ENCODE peak calls at places on chromosomes 6 and 20, in four cellular contexts. J, E, X and A are unnamed samples.
A peak's percentile ranks its signal among the peaks of the same experiment; 100 is the strongest.

GRCh38 chr6:44219053-44219814 is 2.5 kb downstream of the MYMX start:
- DNase-seq in J (peak; percentile 55), E (peak; percentile 80), X (peak; percentile 40), A (peak; percentile 90)

GRCh38 chr20:2387180-2387577 is 6.5 kb downstream of the TGM6 start:
- DNase-seq in J (peak; percentile 19), E (peak; percentile 48), X (peak; percentile 46), A (peak; percentile 59)

GRCh38 chr20:60254901-60255411 is 296.7 kb downstream of the CDH26 start:
- DNase-seq in J (peak; percentile 73), E (no peak), X (no peak), A (no peak)

GRCh38 chr6:114042267-114043075 is 71.5 kb upstream of the HDAC2 start:
- DNase-seq in J (no peak), E (no peak), X (no peak), A (no peak)

GRCh38 chr20:15875446-15875845 is 697.8 kb downstream of the KIF16B start:
- DNase-seq in J (no peak), E (no peak), X (no peak), A (no peak)

GRCh38 chr20:16049478-16050093 is 523.7 kb downstream of the KIF16B start:
- DNase-seq in J (no peak), E (no peak), X (no peak), A (no peak)

GRCh38 chr6:9412951-9413559 is 977.7 kb upstream of the SLC35B3 start:
- DNase-seq in J (no peak), E (peak; percentile 41), X (no peak), A (peak; percentile 15)

GRCh38 chr6:53048431-53049195 is 16.6 kb upstream of the FBXO9 start:
- DNase-seq in J (peak; percentile 91), E (peak; percentile 38), X (no peak), A (no peak)

GRCh38 chr6:167306401-167306998 is 15.4 kb downstream of the UNC93A start:
- DNase-seq in J (no peak), E (peak; percentile 50), X (peak; percentile 6), A (no peak)

GRCh38 chr6:26304213-26305096 is 60.5 kb upstream of the BTN3A2 start:
- DNase-seq in J (peak; percentile 70), E (no peak), X (no peak), A (peak; percentile 26)

GRCh38 chr6:43951063-43951755 is 176.0 kb downstream of the MRPL14 start:
- DNase-seq in J (no peak), E (peak; percentile 73), X (no peak), A (peak; percentile 78)

GRCh38 chr6:6878921-6879585 is 228.7 kb upstream of the RREB1 start:
- DNase-seq in J (peak; percentile 52), E (no peak), X (no peak), A (no peak)

GRCh38 chr6:157241411-157241979 is 81.8 kb downstream of the TMEM242 start:
- DNase-seq in J (no peak), E (no peak), X (no peak), A (no peak)

GRCh38 chr20:14745830-14746229 is 408.4 kb upstream of the FLRT3 start:
- DNase-seq in J (no peak), E (no peak), X (no peak), A (no peak)

GRCh38 chr6:26033132-26033941 is 53.9 kb upstream of the HFE start:
- DNase-seq in J (peak; percentile 99), E (peak; percentile 96), X (peak; percentile 87), A (peak; percentile 70)

GRCh38 chr6:22424196-22424595 is 127.4 kb upstream of the PRL start:
- DNase-seq in J (no peak), E (no peak), X (no peak), A (no peak)

GRCh38 chr6:138719011-138719635 is 54.4 kb upstream of the CCDC28A start:
- DNase-seq in J (peak; percentile 20), E (no peak), X (no peak), A (no peak)

GRCh38 chr6:89411269-89412070 is 603 bp downstream of the RRAGD start:
- DNase-seq in J (no peak), E (no peak), X (no peak), A (peak; percentile 23)

GRCh38 chr6:34120953-34121675 is 24.8 kb downstream of the GRM4 start:
- DNase-seq in J (no peak), E (no peak), X (no peak), A (no peak)

GRCh38 chr6:64254558-64254957 is 619.0 kb downstream of the PHF3 start:
- DNase-seq in J (no peak), E (peak; percentile 10), X (no peak), A (no peak)

GRCh38 chr6:113073611-113074191 is 726.6 kb downstream of the RFPL4B start:
- DNase-seq in J (peak; percentile 74), E (no peak), X (no peak), A (no peak)

GRCh38 chr6:11139051-11139960 is 27.8 kb upstream of the ERVFRD-1 start:
- DNase-seq in J (peak; percentile 72), E (no peak), X (no peak), A (no peak)

GRCh38 chr20:33769032-33769431 is 37.2 kb downstream of the ZNF341 start:
- DNase-seq in J (no peak), E (no peak), X (no peak), A (no peak)

DNA sequence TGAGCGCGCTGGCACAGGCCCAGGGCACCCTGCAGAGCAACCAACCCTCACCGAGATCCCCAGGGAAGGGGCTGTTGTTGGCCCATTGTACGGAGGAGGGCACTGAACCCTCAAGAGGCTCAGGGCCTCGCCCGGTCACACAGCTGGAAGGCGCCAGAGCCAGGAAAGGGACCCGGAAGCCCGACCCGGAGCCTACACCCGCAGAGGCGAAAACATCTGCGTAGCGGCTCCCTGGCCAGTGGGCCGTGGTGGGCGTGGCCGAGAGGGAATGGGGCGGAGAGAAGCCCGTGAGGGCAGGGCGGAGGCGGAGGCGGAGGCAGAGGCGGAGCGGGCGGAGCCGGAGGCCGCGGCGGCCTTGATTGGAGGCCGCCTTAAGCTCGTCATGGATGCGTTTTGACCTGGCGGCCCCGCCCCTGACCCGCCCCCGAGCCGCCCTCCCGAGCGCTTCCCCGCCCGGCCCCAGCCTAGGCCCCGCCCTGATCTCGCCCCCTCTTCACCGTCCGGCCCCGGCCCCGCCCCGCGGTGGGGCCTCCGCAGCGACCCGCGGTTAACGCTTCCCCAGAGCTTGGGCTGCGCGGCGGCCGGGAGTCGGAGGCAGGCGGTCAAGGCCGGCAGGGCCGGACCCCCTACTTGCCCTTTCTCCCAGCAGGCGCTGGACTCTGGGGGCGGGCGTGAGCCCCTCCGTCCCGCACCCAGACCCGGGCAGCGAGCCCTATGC is 2.1 kb upstream of the MRGBP start:
- DNase-seq in J (peak; percentile 95), E (peak; percentile 94), X (peak; percentile 93), A (peak; percentile 96)
- TF ChIP-seq MAZ in J (peak; percentile 71), E (peak; percentile 30), X (no peak), A (no peak)

DNA sequence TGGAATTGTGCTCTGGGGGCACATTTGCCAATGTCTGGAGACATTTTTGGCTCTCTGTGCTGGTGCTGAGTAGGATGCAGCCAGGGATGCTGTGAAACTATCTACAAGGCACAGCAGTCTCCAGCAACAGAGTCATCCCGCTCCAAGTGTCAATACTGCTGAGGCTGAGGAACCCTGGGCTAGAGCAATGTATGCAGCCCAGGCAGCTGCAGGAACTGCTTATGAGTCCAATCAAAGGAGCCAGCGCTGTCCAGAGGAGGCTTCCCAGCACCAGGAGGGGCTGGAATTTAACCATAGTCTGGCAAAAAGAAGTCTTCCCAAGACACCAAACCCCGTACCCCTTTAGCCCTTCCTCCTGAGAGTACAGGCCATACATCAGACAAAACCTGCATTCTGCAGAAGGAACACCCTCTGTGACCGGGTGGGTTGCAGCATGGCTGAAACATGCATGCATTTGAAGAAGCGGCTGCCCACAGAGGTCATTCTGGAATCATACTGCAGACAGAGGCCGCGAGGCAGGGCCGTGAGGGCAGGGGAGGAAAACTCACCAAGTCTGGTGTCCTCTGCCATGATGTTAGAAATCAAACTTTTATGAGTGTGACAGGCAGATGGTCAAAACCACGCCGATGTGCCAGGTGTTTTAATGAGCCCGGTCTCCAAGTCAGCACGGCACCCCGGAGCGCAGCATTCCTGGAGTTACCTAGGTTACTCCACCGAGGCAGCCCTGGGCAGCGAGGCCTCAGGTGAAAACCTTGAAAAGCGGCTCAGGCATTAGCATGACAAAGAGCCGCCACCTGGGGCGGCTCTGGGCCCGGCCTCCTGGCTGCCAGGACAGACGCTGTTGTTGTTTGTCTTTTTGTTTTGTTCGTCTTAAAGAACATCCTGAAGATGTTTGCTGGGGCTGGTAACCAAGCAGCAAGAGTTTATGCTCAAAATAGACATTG is 255.4 kb downstream of the ERMARD start:
- DNase-seq in J (no peak), E (no peak), X (no peak), A (no peak)
- TF ChIP-seq MAZ in J (no peak), E (no peak), X (no peak), A (no peak)

GRCh38 chr6:160863782-160864181 is 127.8 kb upstream of the MAP3K4 start:
- DNase-seq in J (no peak), E (no peak), X (no peak), A (no peak)
- TF ChIP-seq MAZ in J (no peak), E (no peak), X (no peak), A (no peak)

GRCh38 chr20:17358854-17359253 is 132.0 kb downstream of the PCSK2 start:
- DNase-seq in J (no peak), E (no peak), X (no peak), A (no peak)

GRCh38 chr20:17357238-17357637 is 130.4 kb downstream of the PCSK2 start:
- DNase-seq in J (no peak), E (no peak), X (no peak), A (no peak)
- TF ChIP-seq MAZ in J (no peak), E (no peak), X (no peak), A (no peak)

DNA sequence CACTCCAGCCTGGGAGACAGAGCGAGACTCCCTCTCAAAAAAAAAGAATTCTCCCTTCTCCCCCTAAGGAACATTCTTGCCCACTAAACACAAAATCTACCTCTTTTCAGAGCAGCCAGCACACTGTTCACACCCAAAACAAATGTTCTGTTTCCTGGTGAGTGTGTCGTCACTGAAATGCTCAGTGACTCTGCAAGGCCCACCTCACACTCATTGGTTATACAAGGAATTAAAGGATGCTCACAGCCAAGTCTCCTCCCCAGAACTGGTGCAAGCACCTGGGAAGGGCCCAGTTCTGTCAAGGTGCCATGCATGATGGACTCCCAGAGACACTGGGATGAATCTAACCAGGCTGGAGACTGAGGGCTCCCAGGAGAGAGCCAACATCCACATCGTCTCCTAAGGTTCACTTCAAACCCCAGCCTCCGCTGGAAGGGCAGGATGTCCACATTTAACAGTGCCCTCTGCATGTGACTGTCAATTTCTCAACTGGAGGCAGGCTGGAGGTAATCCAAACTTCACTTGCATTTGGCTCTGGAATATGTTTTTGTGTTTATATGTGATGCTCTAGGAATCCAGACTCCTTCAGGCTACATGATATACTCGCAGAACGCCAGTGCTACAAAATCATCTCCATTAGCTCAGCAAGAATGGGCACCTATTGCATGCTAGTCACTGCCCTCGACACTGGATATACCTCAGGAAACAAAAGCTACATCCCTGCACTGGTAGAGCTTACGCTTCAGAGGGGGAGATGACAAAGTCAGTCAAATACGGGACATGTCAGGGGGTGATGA is 7.1 kb downstream of the RRBP1 start:
- DNase-seq in J (peak; percentile 67), E (no peak), X (no peak), A (no peak)
- TF ChIP-seq MAZ in J (no peak), E (no peak), X (no peak), A (no peak)

DNA sequence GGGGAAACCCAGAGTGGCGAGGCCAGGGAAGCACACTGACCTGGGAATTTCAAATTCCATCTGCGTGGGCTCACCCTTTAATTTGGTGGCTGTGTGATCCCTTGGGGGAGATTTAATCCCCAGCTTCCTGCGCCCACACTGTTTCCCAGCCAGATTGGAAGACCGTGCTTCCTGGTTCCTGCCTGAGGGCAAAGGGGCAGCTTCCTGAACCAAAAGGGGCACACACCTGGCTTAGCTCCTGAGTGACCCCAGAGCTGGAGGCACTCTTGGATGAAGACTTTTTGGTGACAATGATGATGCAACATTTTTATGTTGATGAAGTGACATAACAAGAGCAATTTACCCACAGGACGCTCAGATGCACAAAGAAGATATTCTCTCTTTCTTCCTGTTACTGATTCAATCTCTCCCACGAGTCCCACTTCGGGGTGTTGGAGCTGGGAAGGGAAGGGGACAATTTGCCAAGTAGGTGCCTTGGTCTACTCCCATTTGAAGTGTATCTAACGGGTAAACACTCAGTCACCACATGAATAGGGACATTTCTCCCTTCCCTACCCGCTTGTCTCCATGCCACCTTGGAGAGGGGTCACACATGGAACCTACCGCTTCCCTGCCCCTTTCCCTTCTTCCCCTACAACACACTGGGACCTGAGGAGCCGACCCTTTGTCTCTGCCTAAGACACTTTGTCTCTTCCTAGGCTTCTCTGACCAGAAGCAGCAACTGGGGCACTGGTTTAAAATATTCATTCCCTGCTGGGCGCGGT is 28.6 kb upstream of the CDKN1A start:
- DNase-seq in J (no peak), E (no peak), X (no peak), A (no peak)
- TF ChIP-seq MAZ in J (no peak), E (no peak), X (no peak), A (no peak)